ENCODE peak calls at places on chromosomes 12 and 14, in five cellular contexts. One of them, this sample, is unnamed.
A peak's percentile ranks its signal among the peaks of the same experiment; 100 is the strongest.

GRCh38 chr12:119020377-119021360 is 39.3 kb downstream of the SRRM4 start:
- DNase-seq in lower leg skin: no peak
- DNase-seq in NCI-H1105: no peak
- DNase-seq in stimulated activated effector memory CD8-positive, alpha-beta T cell treated with anti-CD3 and anti-CD28 coated beads, Interleukin-12 subunit alpha, Interleukin-12 subunit beta, amount 100 ng/mL, for 72 hours: no peak
- DNase-seq in NCI-H1417: no peak
- DNase-seq in this sample: no peak

GRCh38 chr14:87461704-87462103 is 531.3 kb downstream of the GALC start:
- DNase-seq in lower leg skin: no peak
- DNase-seq in NCI-H1105: no peak
- DNase-seq in stimulated activated effector memory CD8-positive, alpha-beta T cell treated with anti-CD3 and anti-CD28 coated beads, Interleukin-12 subunit alpha, Interleukin-12 subunit beta, amount 100 ng/mL, for 72 hours: no peak
- DNase-seq in NCI-H1417: peak; percentile 48
- DNase-seq in this sample: no peak

GRCh38 chr12:41531147-41531829 is 343.2 kb downstream of the PDZRN4 start:
- DNase-seq in lower leg skin: no peak
- DNase-seq in NCI-H1105: no peak
- DNase-seq in stimulated activated effector memory CD8-positive, alpha-beta T cell treated with anti-CD3 and anti-CD28 coated beads, Interleukin-12 subunit alpha, Interleukin-12 subunit beta, amount 100 ng/mL, for 72 hours: no peak
- DNase-seq in NCI-H1417: no peak
- DNase-seq in this sample: peak; percentile 67

GRCh38 chr14:50853891-50854290 is 18.0 kb upstream of the ABHD12B start:
- DNase-seq in lower leg skin: no peak
- DNase-seq in NCI-H1105: no peak
- DNase-seq in stimulated activated effector memory CD8-positive, alpha-beta T cell treated with anti-CD3 and anti-CD28 coated beads, Interleukin-12 subunit alpha, Interleukin-12 subunit beta, amount 100 ng/mL, for 72 hours: no peak
- DNase-seq in NCI-H1417: no peak
- DNase-seq in this sample: no peak

GRCh38 chr14:63452796-63453195 is 90.4 kb downstream of the PPP2R5E start:
- DNase-seq in lower leg skin: no peak
- DNase-seq in NCI-H1105: no peak
- DNase-seq in stimulated activated effector memory CD8-positive, alpha-beta T cell treated with anti-CD3 and anti-CD28 coated beads, Interleukin-12 subunit alpha, Interleukin-12 subunit beta, amount 100 ng/mL, for 72 hours: no peak
- DNase-seq in NCI-H1417: no peak
- DNase-seq in this sample: no peak

GRCh38 chr14:85197976-85198375 is 332.0 kb upstream of the FLRT2 start:
- DNase-seq in lower leg skin: no peak
- DNase-seq in NCI-H1105: no peak
- DNase-seq in stimulated activated effector memory CD8-positive, alpha-beta T cell treated with anti-CD3 and anti-CD28 coated beads, Interleukin-12 subunit alpha, Interleukin-12 subunit beta, amount 100 ng/mL, for 72 hours: no peak
- DNase-seq in NCI-H1417: no peak
- DNase-seq in this sample: no peak

GRCh38 chr14:23439107-23439835 is 3.8 kb upstream of the MYH7 start:
- DNase-seq in lower leg skin: no peak
- DNase-seq in NCI-H1105: no peak
- DNase-seq in stimulated activated effector memory CD8-positive, alpha-beta T cell treated with anti-CD3 and anti-CD28 coated beads, Interleukin-12 subunit alpha, Interleukin-12 subunit beta, amount 100 ng/mL, for 72 hours: no peak
- DNase-seq in NCI-H1417: no peak
- DNase-seq in this sample: peak; percentile 53

GRCh38 chr12:44829045-44829444 is 47.1 kb downstream of the NELL2 start:
- DNase-seq in lower leg skin: no peak
- DNase-seq in NCI-H1105: no peak
- DNase-seq in stimulated activated effector memory CD8-positive, alpha-beta T cell treated with anti-CD3 and anti-CD28 coated beads, Interleukin-12 subunit alpha, Interleukin-12 subunit beta, amount 100 ng/mL, for 72 hours: no peak
- DNase-seq in NCI-H1417: no peak
- DNase-seq in this sample: no peak

GRCh38 chr14:67410313-67410712 is 1.7 kb downstream of the PLEK2 start:
- DNase-seq in lower leg skin: no peak
- DNase-seq in NCI-H1105: no peak
- DNase-seq in stimulated activated effector memory CD8-positive, alpha-beta T cell treated with anti-CD3 and anti-CD28 coated beads, Interleukin-12 subunit alpha, Interleukin-12 subunit beta, amount 100 ng/mL, for 72 hours: no peak
- DNase-seq in NCI-H1417: no peak
- DNase-seq in this sample: no peak

GRCh38 chr14:28770574-28770973 is 4.0 kb downstream of the FOXG1 start:
- DNase-seq in lower leg skin: no peak
- DNase-seq in NCI-H1105: no peak
- DNase-seq in stimulated activated effector memory CD8-positive, alpha-beta T cell treated with anti-CD3 and anti-CD28 coated beads, Interleukin-12 subunit alpha, Interleukin-12 subunit beta, amount 100 ng/mL, for 72 hours: no peak
- DNase-seq in NCI-H1417: no peak
- DNase-seq in this sample: no peak

GRCh38 chr12:106342397-106343212 is 14.9 kb upstream of the POLR3B start:
- DNase-seq in lower leg skin: peak; percentile 89
- DNase-seq in NCI-H1105: no peak
- DNase-seq in stimulated activated effector memory CD8-positive, alpha-beta T cell treated with anti-CD3 and anti-CD28 coated beads, Interleukin-12 subunit alpha, Interleukin-12 subunit beta, amount 100 ng/mL, for 72 hours: no peak
- DNase-seq in NCI-H1417: no peak
- DNase-seq in this sample: no peak

GRCh38 chr12:107443320-107444090 is 242.1 kb upstream of the PWP1 start:
- DNase-seq in lower leg skin: no peak
- DNase-seq in NCI-H1105: no peak
- DNase-seq in stimulated activated effector memory CD8-positive, alpha-beta T cell treated with anti-CD3 and anti-CD28 coated beads, Interleukin-12 subunit alpha, Interleukin-12 subunit beta, amount 100 ng/mL, for 72 hours: no peak
- DNase-seq in NCI-H1417: no peak
- DNase-seq in this sample: no peak

GRCh38 chr12:102107970-102108369 is 11.9 kb downstream of the NUP37 start:
- DNase-seq in lower leg skin: no peak
- DNase-seq in NCI-H1105: no peak
- DNase-seq in stimulated activated effector memory CD8-positive, alpha-beta T cell treated with anti-CD3 and anti-CD28 coated beads, Interleukin-12 subunit alpha, Interleukin-12 subunit beta, amount 100 ng/mL, for 72 hours: no peak
- DNase-seq in NCI-H1417: no peak
- DNase-seq in this sample: no peak

GRCh38 chr14:94144765-94145164 is 15.4 kb upstream of the IFI27L2 start:
- DNase-seq in lower leg skin: no peak
- DNase-seq in NCI-H1105: no peak
- DNase-seq in stimulated activated effector memory CD8-positive, alpha-beta T cell treated with anti-CD3 and anti-CD28 coated beads, Interleukin-12 subunit alpha, Interleukin-12 subunit beta, amount 100 ng/mL, for 72 hours: no peak
- DNase-seq in NCI-H1417: no peak
- DNase-seq in this sample: peak; percentile 54

GRCh38 chr14:24279301-24280186 is 8.1 kb upstream of the RABGGTA start:
- DNase-seq in lower leg skin: no peak
- DNase-seq in NCI-H1105: no peak
- DNase-seq in stimulated activated effector memory CD8-positive, alpha-beta T cell treated with anti-CD3 and anti-CD28 coated beads, Interleukin-12 subunit alpha, Interleukin-12 subunit beta, amount 100 ng/mL, for 72 hours: no peak
- DNase-seq in NCI-H1417: no peak
- DNase-seq in this sample: no peak

GRCh38 chr12:101852998-101853397 is 22.2 kb upstream of the GNPTAB start:
- DNase-seq in lower leg skin: no peak
- DNase-seq in NCI-H1105: no peak
- DNase-seq in stimulated activated effector memory CD8-positive, alpha-beta T cell treated with anti-CD3 and anti-CD28 coated beads, Interleukin-12 subunit alpha, Interleukin-12 subunit beta, amount 100 ng/mL, for 72 hours: no peak
- DNase-seq in NCI-H1417: no peak
- DNase-seq in this sample: no peak

GRCh38 chr12:93908846-93909592 is 231.8 kb downstream of the CRADD start:
- DNase-seq in lower leg skin: no peak
- DNase-seq in NCI-H1105: no peak
- DNase-seq in stimulated activated effector memory CD8-positive, alpha-beta T cell treated with anti-CD3 and anti-CD28 coated beads, Interleukin-12 subunit alpha, Interleukin-12 subunit beta, amount 100 ng/mL, for 72 hours: no peak
- DNase-seq in NCI-H1417: no peak
- DNase-seq in this sample: no peak

GRCh38 chr14:103607039-103607668 is 21.9 kb upstream of the KLC1 start:
- DNase-seq in lower leg skin: peak; percentile 82
- DNase-seq in NCI-H1105: peak; percentile 57
- DNase-seq in stimulated activated effector memory CD8-positive, alpha-beta T cell treated with anti-CD3 and anti-CD28 coated beads, Interleukin-12 subunit alpha, Interleukin-12 subunit beta, amount 100 ng/mL, for 72 hours: peak; percentile 27
- DNase-seq in NCI-H1417: peak; percentile 84
- DNase-seq in this sample: peak; percentile 81

GRCh38 chr12:47114481-47114892 is 34.7 kb upstream of the AMIGO2 start:
- DNase-seq in lower leg skin: no peak
- DNase-seq in NCI-H1105: no peak
- DNase-seq in stimulated activated effector memory CD8-positive, alpha-beta T cell treated with anti-CD3 and anti-CD28 coated beads, Interleukin-12 subunit alpha, Interleukin-12 subunit beta, amount 100 ng/mL, for 72 hours: no peak
- DNase-seq in NCI-H1417: no peak
- DNase-seq in this sample: no peak

GRCh38 chr14:59585891-59586554 is 9.4 kb upstream of the CCDC175 start:
- DNase-seq in lower leg skin: no peak
- DNase-seq in NCI-H1105: no peak
- DNase-seq in stimulated activated effector memory CD8-positive, alpha-beta T cell treated with anti-CD3 and anti-CD28 coated beads, Interleukin-12 subunit alpha, Interleukin-12 subunit beta, amount 100 ng/mL, for 72 hours: no peak
- DNase-seq in NCI-H1417: no peak
- DNase-seq in this sample: no peak

GRCh38 chr12:49750027-49750977 is 8.9 kb downstream of the TMBIM6 start:
- DNase-seq in lower leg skin: no peak
- DNase-seq in NCI-H1105: no peak
- DNase-seq in stimulated activated effector memory CD8-positive, alpha-beta T cell treated with anti-CD3 and anti-CD28 coated beads, Interleukin-12 subunit alpha, Interleukin-12 subunit beta, amount 100 ng/mL, for 72 hours: no peak
- DNase-seq in NCI-H1417: no peak
- DNase-seq in this sample: no peak

GRCh38 chr14:51616256-51616655 is 35.5 kb upstream of the FRMD6 start:
- DNase-seq in lower leg skin: no peak
- DNase-seq in NCI-H1105: no peak
- DNase-seq in stimulated activated effector memory CD8-positive, alpha-beta T cell treated with anti-CD3 and anti-CD28 coated beads, Interleukin-12 subunit alpha, Interleukin-12 subunit beta, amount 100 ng/mL, for 72 hours: no peak
- DNase-seq in NCI-H1417: no peak
- DNase-seq in this sample: no peak

GRCh38 chr14:104085032-104085888 is at the start of gene ASPG:
- DNase-seq in lower leg skin: no peak
- DNase-seq in NCI-H1105: no peak
- DNase-seq in stimulated activated effector memory CD8-positive, alpha-beta T cell treated with anti-CD3 and anti-CD28 coated beads, Interleukin-12 subunit alpha, Interleukin-12 subunit beta, amount 100 ng/mL, for 72 hours: no peak
- DNase-seq in NCI-H1417: no peak
- DNase-seq in this sample: peak; percentile 76

GRCh38 chr12:68812553-68813241 is 4.7 kb downstream of the MDM2 start:
- DNase-seq in lower leg skin: no peak
- DNase-seq in NCI-H1105: no peak
- DNase-seq in stimulated activated effector memory CD8-positive, alpha-beta T cell treated with anti-CD3 and anti-CD28 coated beads, Interleukin-12 subunit alpha, Interleukin-12 subunit beta, amount 100 ng/mL, for 72 hours: no peak
- DNase-seq in NCI-H1417: no peak
- DNase-seq in this sample: no peak

GRCh38 chr12:94721173-94721572 is 70.8 kb upstream of the TMCC3 start:
- DNase-seq in lower leg skin: no peak
- DNase-seq in NCI-H1105: no peak
- DNase-seq in stimulated activated effector memory CD8-positive, alpha-beta T cell treated with anti-CD3 and anti-CD28 coated beads, Interleukin-12 subunit alpha, Interleukin-12 subunit beta, amount 100 ng/mL, for 72 hours: no peak
- DNase-seq in NCI-H1417: no peak
- DNase-seq in this sample: no peak

GRCh38 chr14:79608426-79608825 is 602.9 kb downstream of the DIO2 start:
- DNase-seq in lower leg skin: no peak
- DNase-seq in NCI-H1105: no peak
- DNase-seq in stimulated activated effector memory CD8-positive, alpha-beta T cell treated with anti-CD3 and anti-CD28 coated beads, Interleukin-12 subunit alpha, Interleukin-12 subunit beta, amount 100 ng/mL, for 72 hours: no peak
- DNase-seq in NCI-H1417: no peak
- DNase-seq in this sample: no peak

GRCh38 chr12:29158364-29158763 is 9.3 kb downstream of the FAR2 start:
- DNase-seq in lower leg skin: no peak
- DNase-seq in NCI-H1105: no peak
- DNase-seq in stimulated activated effector memory CD8-positive, alpha-beta T cell treated with anti-CD3 and anti-CD28 coated beads, Interleukin-12 subunit alpha, Interleukin-12 subunit beta, amount 100 ng/mL, for 72 hours: no peak
- DNase-seq in NCI-H1417: no peak
- DNase-seq in this sample: peak; percentile 53

GRCh38 chr12:105983622-105984325 is 155.0 kb downstream of the NUAK1 start:
- DNase-seq in lower leg skin: no peak
- DNase-seq in NCI-H1105: no peak
- DNase-seq in stimulated activated effector memory CD8-positive, alpha-beta T cell treated with anti-CD3 and anti-CD28 coated beads, Interleukin-12 subunit alpha, Interleukin-12 subunit beta, amount 100 ng/mL, for 72 hours: no peak
- DNase-seq in NCI-H1417: no peak
- DNase-seq in this sample: no peak

GRCh38 chr12:14846042-14846587 is 2.8 kb upstream of the ART4 start:
- DNase-seq in lower leg skin: no peak
- DNase-seq in NCI-H1105: no peak
- DNase-seq in stimulated activated effector memory CD8-positive, alpha-beta T cell treated with anti-CD3 and anti-CD28 coated beads, Interleukin-12 subunit alpha, Interleukin-12 subunit beta, amount 100 ng/mL, for 72 hours: no peak
- DNase-seq in NCI-H1417: no peak
- DNase-seq in this sample: no peak

GRCh38 chr12:104457746-104458644 is 1.2 kb downstream of the CHST11 start:
- DNase-seq in lower leg skin: no peak
- DNase-seq in NCI-H1105: peak; percentile 22
- DNase-seq in stimulated activated effector memory CD8-positive, alpha-beta T cell treated with anti-CD3 and anti-CD28 coated beads, Interleukin-12 subunit alpha, Interleukin-12 subunit beta, amount 100 ng/mL, for 72 hours: peak; percentile 38
- DNase-seq in NCI-H1417: peak; percentile 69
- DNase-seq in this sample: peak; percentile 45

GRCh38 chr12:92673756-92674155 is 29.0 kb upstream of the PLEKHG7 start:
- DNase-seq in lower leg skin: no peak
- DNase-seq in NCI-H1105: no peak
- DNase-seq in stimulated activated effector memory CD8-positive, alpha-beta T cell treated with anti-CD3 and anti-CD28 coated beads, Interleukin-12 subunit alpha, Interleukin-12 subunit beta, amount 100 ng/mL, for 72 hours: no peak
- DNase-seq in NCI-H1417: no peak
- DNase-seq in this sample: no peak

GRCh38 chr14:81474156-81474492 is 59.5 kb downstream of the SEL1L start:
- DNase-seq in lower leg skin: no peak
- DNase-seq in NCI-H1105: no peak
- DNase-seq in stimulated activated effector memory CD8-positive, alpha-beta T cell treated with anti-CD3 and anti-CD28 coated beads, Interleukin-12 subunit alpha, Interleukin-12 subunit beta, amount 100 ng/mL, for 72 hours: no peak
- DNase-seq in NCI-H1417: no peak
- DNase-seq in this sample: no peak

GRCh38 chr12:55068416-55069010 is 48.7 kb downstream of the NEUROD4 start:
- DNase-seq in lower leg skin: no peak
- DNase-seq in NCI-H1105: peak; percentile 37
- DNase-seq in stimulated activated effector memory CD8-positive, alpha-beta T cell treated with anti-CD3 and anti-CD28 coated beads, Interleukin-12 subunit alpha, Interleukin-12 subunit beta, amount 100 ng/mL, for 72 hours: no peak
- DNase-seq in NCI-H1417: peak; percentile 54
- DNase-seq in this sample: no peak